ENCODE peak calls at places on chromosomes 7 and 10, in six cellular contexts. E is BE2C, Z is upper lobe of right lung, P is HCT116, L is endodermal cell, K is neural progenitor cell. C is an unnamed sample.

GRCh38 chr7:134768243-134768642 is 11.2 kb upstream of the CALD1 start:
- DNase-seq in K (no peak), E (no peak), Z (no peak), P (no peak), L (no peak), C (no peak)

GRCh38 chr10:22246680-22247391 is 29.0 kb upstream of the EBLN1 start:
- DNase-seq in Z (no peak), E (no peak), P (peak; percentile 95), K (no peak), L (no peak), C (no peak)

GRCh38 chr7:75861636-75862035 is 17.2 kb upstream of the RHBDD2 start:
- DNase-seq in E (no peak), K (no peak), L (no peak), P (no peak), Z (no peak), C (no peak)

GRCh38 chr10:7471720-7472367 is 61.0 kb upstream of the SFMBT2 start:
- DNase-seq in L (no peak), P (no peak), K (no peak), E (no peak), Z (no peak), C (no peak)

GRCh38 chr7:29604702-29605101 is 41.1 kb downstream of the PRR15 start:
- DNase-seq in E (no peak), L (no peak), P (no peak), Z (no peak), K (no peak), C (no peak)

GRCh38 chr7:45893996-45894664 is 5.8 kb downstream of the IGFBP1 start:
- DNase-seq in L (no peak), K (no peak), P (no peak), E (no peak), Z (no peak), C (no peak)

GRCh38 chr10:51718804-51719291 is 19.5 kb upstream of the CSTF2T start:
- DNase-seq in K (no peak), Z (no peak), E (no peak), L (peak; percentile 51), P (no peak), C (no peak)

GRCh38 chr7:92766461-92767003 is 69.8 kb downstream of the CDK6 start:
- DNase-seq in P (no peak), E (no peak), L (no peak), K (no peak), Z (no peak), C (no peak)

GRCh38 chr10:78914502-78915330 is 154.1 kb upstream of the ZMIZ1 start:
- DNase-seq in L (no peak), E (no peak), Z (peak; percentile 46), K (no peak), P (no peak), C (no peak)

GRCh38 chr7:5595545-5596045 is 172.0 kb upstream of the TNRC18 start:
- DNase-seq in E (peak; percentile 74), K (no peak), L (peak; percentile 75), P (no peak), Z (no peak), C (no peak)

GRCh38 chr7:5598261-5598761 is 174.7 kb upstream of the TNRC18 start:
- DNase-seq in K (peak; percentile 77), L (no peak), P (no peak), Z (no peak), E (no peak), C (peak; percentile 62)

GRCh38 chr7:5597772-5598171 is 174.1 kb upstream of the TNRC18 start:
- DNase-seq in E (no peak), K (peak; percentile 28), P (no peak), Z (no peak), L (no peak), C (peak; percentile 71)

GRCh38 chr7:5596046-5596895 is 172.6 kb upstream of the TNRC18 start:
- DNase-seq in K (peak; percentile 51), E (peak; percentile 90), L (peak; percentile 85), P (peak; percentile 71), Z (peak; percentile 76), C (peak; percentile 90)

GRCh38 chr7:5596896-5597246 is 173.2 kb upstream of the TNRC18 start:
- DNase-seq in Z (no peak), E (no peak), L (no peak), P (no peak), K (no peak), C (no peak)
- H3K4me3 ChIP-seq in Z (no peak overlapping the region), E (peak overlapping the region; percentile 88), L (peak overlapping the region; percentile 98), P (peak overlapping the region; percentile 73), K (no peak overlapping the region), C (no peak overlapping the region)

GRCh38 chr7:105807363-105807762 is 69.0 kb downstream of the ATXN7L1 start:
- DNase-seq in P (no peak), K (no peak), L (no peak), E (no peak), Z (no peak), C (no peak)

GRCh38 chr7:105805619-105806018 is 70.8 kb downstream of the ATXN7L1 start:
- DNase-seq in Z (no peak), K (peak; percentile 26), P (no peak), L (peak; percentile 92), E (no peak), C (no peak)

GRCh38 chr7:105808209-105808608 is 68.2 kb downstream of the ATXN7L1 start:
- DNase-seq in L (no peak), E (no peak), Z (no peak), K (no peak), P (no peak), C (no peak)

GRCh38 chr7:105808703-105809590 is 67.5 kb downstream of the ATXN7L1 start:
- DNase-seq in E (no peak), K (no peak), P (no peak), L (no peak), Z (no peak), C (no peak)

GRCh38 chr7:105806592-105807266 is 69.7 kb downstream of the ATXN7L1 start:
- DNase-seq in K (no peak), E (no peak), L (no peak), Z (no peak), P (no peak), C (no peak)
- H3K4me1 ChIP-seq in K (peaks cover 9% of the 10 kb centered on the region), E (no peaks in the 10 kb centered on the region), L (peaks cover 28% of the 10 kb centered on the region), Z (no peaks in the 10 kb centered on the region), P (peaks cover 33% of the 10 kb centered on the region), C (no peaks in the 10 kb centered on the region)

GRCh38 chr7:2231992-2232765 is 566 bp downstream of the MAD1L1 start:
- DNase-seq in L (peak; percentile 76), E (peak; percentile 34), P (no peak), Z (no peak), K (peak; percentile 77), C (no peak)
- TF ChIP-seq CTCF in L (peak; percentile 47), E (no peak), P (no peak), Z (no peak), K (no peak), C (no peak)

GRCh38 chr10:15349133-15349532 is 22.0 kb downstream of the FAM171A1 start:
- DNase-seq in K (no peak), P (no peak), E (no peak), Z (no peak), L (no peak), C (no peak)
- H3K4me3 ChIP-seq in K (no peak overlapping the region), P (no peak overlapping the region), E (no peak overlapping the region), Z (peak overlapping the region; percentile 21), L (no peak overlapping the region), C (peak overlapping the region; percentile 12)

DNA sequence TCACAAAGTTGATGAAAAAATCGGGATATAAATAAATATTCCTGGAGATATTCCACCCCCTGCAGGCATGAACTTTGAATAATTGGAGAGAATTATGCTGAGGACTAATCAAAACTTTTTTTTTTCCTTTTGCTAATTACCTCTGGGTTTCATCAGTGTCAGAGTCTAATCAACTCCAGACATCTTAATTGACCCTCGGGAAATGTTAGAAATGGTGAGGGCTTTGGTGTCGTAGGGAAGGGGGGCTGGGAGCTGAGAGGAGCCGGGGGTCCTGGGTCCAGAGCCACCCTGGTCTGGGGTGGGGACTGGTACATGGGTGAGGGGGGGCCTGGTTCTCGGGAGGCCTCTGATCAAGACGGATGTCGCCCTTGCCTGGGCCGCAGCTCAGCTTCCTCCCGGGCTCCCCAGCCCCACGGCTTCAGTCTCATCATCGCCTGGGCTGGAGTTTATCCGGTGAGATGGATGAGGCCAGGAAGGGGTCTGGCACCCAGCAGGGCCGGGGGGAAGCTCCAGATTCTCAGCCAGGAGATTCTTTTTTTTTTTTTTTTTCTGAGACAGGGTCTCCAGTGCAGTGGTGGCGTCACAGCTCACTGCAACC is 30.4 kb upstream of the ELFN1 start:
- DNase-seq in E (peak; percentile 46), K (no peak), Z (peak; percentile 39), P (no peak), L (no peak), C (no peak)
- H3K4me1 ChIP-seq in E (no peaks in the 10 kb centered on the region), K (no peaks in the 10 kb centered on the region), Z (no peaks in the 10 kb centered on the region), P (no peaks in the 10 kb centered on the region), L (no peaks in the 10 kb centered on the region), C (no peaks in the 10 kb centered on the region)

GRCh38 chr7:127158659-127159058 is 94.1 kb downstream of the GRM8 start:
- DNase-seq in L (no peak), P (no peak), K (peak; percentile 52), E (no peak), Z (no peak), C (no peak)
- TF ChIP-seq CTCF in L (peak; percentile 81), P (peak; percentile 68), K (peak; percentile 66), E (peak; percentile 72), Z (peak; percentile 16), C (no peak)

DNA sequence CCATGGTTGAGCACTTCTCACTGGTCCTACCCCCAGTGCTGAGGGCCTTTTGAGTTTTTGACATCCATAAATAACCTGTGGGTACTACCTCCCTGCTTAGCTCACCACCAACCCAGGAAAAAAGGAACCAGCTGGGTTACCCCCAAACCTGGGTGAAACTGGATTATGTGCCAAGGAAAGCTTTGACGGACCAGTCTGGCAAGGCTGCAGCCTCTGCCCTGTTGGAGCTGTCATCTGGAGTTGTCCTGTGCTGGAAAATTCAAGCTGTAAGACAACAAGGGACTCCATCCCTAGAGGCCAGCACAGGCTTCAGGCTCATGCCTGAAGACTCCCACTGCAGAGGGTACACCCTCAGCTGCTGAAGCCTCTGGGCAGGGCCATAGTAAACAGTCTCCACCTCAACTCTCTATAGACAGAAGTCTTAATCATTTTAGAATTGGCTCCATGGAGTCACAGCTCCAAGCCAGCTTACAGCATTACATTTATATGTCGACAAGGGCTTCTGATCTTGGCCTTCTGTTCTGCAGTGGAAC is 115.5 kb upstream of the AFAP1L2 start:
- DNase-seq in L (no peak), E (no peak), K (no peak), Z (no peak), P (no peak), C (no peak)
- H3K4me3 ChIP-seq in L (no peak overlapping the region), E (no peak overlapping the region), K (no peak overlapping the region), Z (no peak overlapping the region), P (peak overlapping the region; percentile 0), C (no peak overlapping the region)

C was measured in ovary.